ENCODE peak calls at places on chromosomes 2 and 18, in four cellular contexts. B, N, I and P are unnamed samples.
A peak's percentile ranks its signal among the peaks of the same experiment; 100 is the strongest.

GRCh38 chr2:145383961-145384360 is 864.0 kb upstream of the ZEB2 start:
- DNase-seq in B (no peak), N (no peak), I (no peak), P (no peak)

GRCh38 chr2:13682878-13683277 is 949.6 kb upstream of the LRATD1 start:
- DNase-seq in B (no peak), N (peak; percentile 82), I (no peak), P (no peak)

GRCh38 chr2:23691576-23691975 is 235.3 kb downstream of the ATAD2B start:
- DNase-seq in N (no peak), I (no peak), B (no peak), P (no peak)

GRCh38 chr2:120988741-120989555 is 253.3 kb downstream of the GLI2 start:
- DNase-seq in B (no peak), I (no peak), N (no peak), P (no peak)

GRCh38 chr18:31439807-31440325 is 7.7 kb upstream of the DSG3 start:
- DNase-seq in N (no peak), B (no peak), I (no peak), P (no peak)

GRCh38 chr2:25697559-25698341 is 24.4 kb upstream of the DTNB start:
- DNase-seq in B (no peak), N (no peak), I (no peak), P (no peak)

GRCh38 chr2:71813801-71814470 is 333.7 kb downstream of the CYP26B1 start:
- DNase-seq in N (no peak), I (no peak), B (peak; percentile 30), P (no peak)

GRCh38 chr2:20457027-20457426 is 10.2 kb downstream of the RHOB start:
- DNase-seq in B (peak; percentile 49), N (no peak), I (no peak), P (no peak)

GRCh38 chr2:19878268-19879046 is 23.3 kb downstream of the TTC32 start:
- DNase-seq in N (no peak), B (peak; percentile 47), I (no peak), P (no peak)

GRCh38 chr2:85468704-85469349 is 50.3 kb downstream of the SH2D6 start:
- DNase-seq in B (no peak), N (peak; percentile 43), I (no peak), P (no peak)

GRCh38 chr2:71716697-71717624 is 263.6 kb downstream of the DYSF start:
- DNase-seq in B (peak; percentile 96), I (no peak), N (peak; percentile 33), P (peak; percentile 34)

GRCh38 chr2:133892352-133892913 is 324.2 kb upstream of the NCKAP5 start:
- DNase-seq in N (no peak), B (no peak), I (no peak), P (no peak)

GRCh38 chr18:13051950-13052349 is 60.8 kb downstream of the CEP192 start:
- DNase-seq in B (no peak), N (no peak), I (peak; percentile 67), P (no peak)

GRCh38 chr18:11981633-11982366 is 493 bp downstream of the IMPA2 start:
- DNase-seq in I (peak; percentile 43), B (peak; percentile 73), N (peak; percentile 25), P (peak; percentile 62)

GRCh38 chr2:214960677-214961076 is 151.2 kb upstream of the BARD1 start:
- DNase-seq in N (no peak), I (no peak), B (no peak), P (no peak)

GRCh38 chr2:227860116-227860724 is 11.2 kb upstream of the DAW1 start:
- DNase-seq in N (peak; percentile 36), I (no peak), B (no peak), P (no peak)

GRCh38 chr2:166343467-166343866 is 32.3 kb downstream of the SCN9A start:
- DNase-seq in N (no peak), B (no peak), I (no peak), P (no peak)

GRCh38 chr2:218434456-218434855 is 15.5 kb downstream of the VIL1 start:
- DNase-seq in B (no peak), I (no peak), N (no peak), P (no peak)

GRCh38 chr18:68314403-68314802 is 400.5 kb downstream of the TMX3 start:
- DNase-seq in N (no peak), I (no peak), B (no peak), P (no peak)

GRCh38 chr2:14288016-14288415 is 344.5 kb upstream of the LRATD1 start:
- DNase-seq in I (no peak), B (no peak), N (peak; percentile 93), P (no peak)

GRCh38 chr2:148048475-148049221 is 27.8 kb downstream of the MBD5 start:
- DNase-seq in N (no peak), B (no peak), I (no peak), P (no peak)

GRCh38 chr2:219274392-219274921 is 4.7 kb upstream of the DNAJB2 start:
- DNase-seq in B (peak; percentile 76), I (no peak), N (peak; percentile 39), P (peak; percentile 39)

GRCh38 chr18:78006006-78006802 is 756.6 kb downstream of the GALR1 start:
- DNase-seq in I (no peak), B (no peak), N (no peak), P (no peak)
- H3K27ac ChIP-seq in I (no peak overlapping the region), B (no peak overlapping the region), N (no peak overlapping the region), P (no peak overlapping the region)

GRCh38 chr18:51083398-51083797 is 53.4 kb downstream of the SMAD4 start:
- DNase-seq in B (no peak), I (no peak), N (no peak), P (no peak)
- H3K36me3 ChIP-seq in B (peaks cover 47% of the 10 kb centered on the region), I (peaks cover 59% of the 10 kb centered on the region), N (no peaks in the 10 kb centered on the region), P (peaks cover 21% of the 10 kb centered on the region)

GRCh38 chr2:131077966-131078365 is 15.3 kb downstream of the FAM168B start:
- DNase-seq in N (peak; percentile 9), I (no peak), B (no peak), P (no peak)
- H3K27ac ChIP-seq in N (peak overlapping the region; percentile 40), I (no peak overlapping the region), B (no peak overlapping the region), P (no peak overlapping the region)

GRCh38 chr18:70149616-70150301 is 55.7 kb downstream of the RTTN start:
- DNase-seq in B (no peak), N (no peak), I (no peak), P (no peak)

GRCh38 chr18:70148539-70148938 is 56.9 kb downstream of the RTTN start:
- DNase-seq in N (no peak), B (no peak), I (no peak), P (no peak)

GRCh38 chr18:70146174-70146573 is 59.3 kb downstream of the RTTN start:
- DNase-seq in I (no peak), B (no peak), N (no peak), P (no peak)

GRCh38 chr18:70149156-70149555 is 56.3 kb downstream of the RTTN start:
- DNase-seq in B (no peak), I (no peak), N (no peak), P (no peak)

GRCh38 chr18:70148039-70148438 is 57.4 kb downstream of the RTTN start:
- DNase-seq in I (no peak), B (no peak), N (no peak), P (no peak)
- H3K36me3 ChIP-seq in I (peaks cover 55% of the 10 kb centered on the region), B (peaks cover 25% of the 10 kb centered on the region), N (no peaks in the 10 kb centered on the region), P (peaks cover 17% of the 10 kb centered on the region)

DNA sequence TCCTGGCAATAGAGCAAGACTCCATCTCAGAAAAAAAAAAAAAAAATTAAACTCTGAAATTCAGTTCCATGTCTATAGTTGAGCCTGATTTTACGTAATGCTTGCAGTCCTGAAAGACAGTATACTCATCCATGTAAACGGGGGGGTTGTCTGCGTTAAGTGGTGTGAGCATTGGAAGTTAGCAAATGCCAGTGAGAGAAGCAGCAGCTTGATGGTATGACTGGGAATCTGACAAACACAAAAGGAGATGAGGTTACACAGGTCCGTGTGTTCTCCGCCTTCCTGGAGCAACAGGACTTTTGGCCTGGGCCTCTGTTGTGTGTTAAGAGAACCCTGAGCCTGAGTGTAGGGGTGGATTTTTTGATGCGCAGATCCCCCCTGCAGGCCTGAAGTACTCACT is 82.9 kb downstream of the PRKCE start:
- DNase-seq in B (no peak), N (no peak), I (no peak), P (no peak)
- H3K27ac ChIP-seq in B (no peak overlapping the region), N (no peak overlapping the region), I (no peak overlapping the region), P (no peak overlapping the region)

DNA sequence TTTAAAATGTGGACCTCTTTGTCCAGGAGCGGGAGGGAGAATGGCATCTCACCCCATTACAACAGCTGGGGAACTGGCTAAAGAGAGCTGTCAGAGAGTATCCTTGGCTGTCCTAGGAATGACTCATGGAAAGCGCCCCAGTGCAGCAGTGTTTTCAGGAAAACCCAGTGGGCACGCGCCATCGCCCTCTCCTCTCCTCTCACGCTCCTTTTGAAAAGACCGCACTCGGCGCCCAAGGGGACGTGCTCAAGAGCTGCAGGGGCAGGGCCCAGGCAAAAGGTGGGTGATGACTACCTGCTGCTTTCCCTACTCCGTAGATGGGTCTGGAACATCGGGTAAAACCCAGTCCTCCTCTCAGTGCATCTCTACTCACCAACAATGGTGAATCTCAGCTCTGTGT is 68.0 kb downstream of the EMILIN2 start:
- DNase-seq in B (peak; percentile 59), N (no peak), I (no peak), P (no peak)
- H3K36me3 ChIP-seq in B (peaks cover 23% of the 10 kb centered on the region), N (no peaks in the 10 kb centered on the region), I (peaks cover 61% of the 10 kb centered on the region), P (peaks cover 34% of the 10 kb centered on the region)